ENCODE peak calls at places on chromosomes 3 and 15, in four cellular contexts. R is Panc1, Y is HepG2, C is HCT116. W is an unnamed sample.

GRCh38 chr15:94855409-94856266 is 624.3 kb downstream of the MCTP2 start:
- DNase-seq in R (no peak), Y (no peak), C (no peak), W (peak)

GRCh38 chr3:146524961-146525360 is 19.4 kb downstream of the PLSCR1 start:
- DNase-seq in R (no peak), Y (no peak), C (no peak), W (no peak)

GRCh38 chr15:60830479-60830878 is 351.5 kb upstream of the ICE2 start:
- DNase-seq in R (no peak), Y (no peak), C (no peak), W (no peak)

GRCh38 chr3:100893590-100893989 is 99.6 kb downstream of the ABI3BP start:
- DNase-seq in R (no peak), Y (peak), C (no peak), W (peak)

GRCh38 chr15:101615986-101616848 is 36.0 kb downstream of the TM2D3 start:
- DNase-seq in R (no peak), Y (peak), C (peak), W (peak)

GRCh38 chr3:61699622-61700021 is 138.3 kb downstream of the PTPRG start:
- DNase-seq in R (no peak), Y (no peak), C (no peak), W (no peak)

GRCh38 chr15:69468241-69469121 is 15.9 kb downstream of the RPLP1 start:
- DNase-seq in R (no peak), Y (no peak), C (no peak), W (peak)

GRCh38 chr3:44036850-44037249 is 204.8 kb upstream of the TOPAZ1 start:
- DNase-seq in R (no peak), Y (no peak), C (no peak), W (no peak)

GRCh38 chr15:98518823-98519561 is 129.3 kb upstream of the IGF1R start:
- DNase-seq in R (peak), Y (peak), C (peak), W (peak)

GRCh38 chr15:55151621-55152020 is 45.1 kb downstream of the RSL24D1 start:
- DNase-seq in R (no peak), Y (no peak), C (no peak), W (no peak)

GRCh38 chr3:184540777-184541681 is 20.6 kb upstream of the EPHB3 start:
- DNase-seq in R (no peak), Y (peak), C (peak), W (peak)

GRCh38 chr3:49841806-49842205 is 14.6 kb downstream of the TRAIP start:
- DNase-seq in R (no peak), Y (no peak), C (no peak), W (no peak)
- TF ChIP-seq TCF7L2 in R (no peak), Y (no peak), C (no peak), W (no peak)

GRCh38 chr3:122410639-122411038 is 5.2 kb downstream of the WDR5B start:
- DNase-seq in R (no peak), Y (no peak), C (no peak), W (no peak)

GRCh38 chr3:122407946-122408345 is 7.9 kb downstream of the WDR5B start:
- DNase-seq in R (no peak), Y (no peak), C (no peak), W (no peak)

GRCh38 chr3:122406198-122406597 is 9.7 kb downstream of the WDR5B start:
- DNase-seq in R (no peak), Y (no peak), C (no peak), W (no peak)

GRCh38 chr3:122410111-122410510 is 5.8 kb downstream of the WDR5B start:
- DNase-seq in R (no peak), Y (no peak), C (no peak), W (no peak)

GRCh38 chr3:122409392-122409791 is 6.5 kb downstream of the WDR5B start:
- DNase-seq in R (no peak), Y (no peak), C (no peak), W (no peak)
- TF ChIP-seq TCF7L2 in R (no peak), Y (no peak), C (no peak), W (no peak)

GRCh38 chr3:129009266-129009665 is 8.2 kb downstream of the EFCC1 start:
- DNase-seq in R (no peak), Y (no peak), C (no peak), W (no peak)
- TF ChIP-seq TCF7L2 in R (no peak), Y (no peak), C (no peak), W (no peak)

GRCh38 chr3:35722902-35723301 is 83.6 kb downstream of the ARPP21 start:
- DNase-seq in R (no peak), Y (no peak), C (no peak), W (no peak)

GRCh38 chr3:35721628-35722027 is 82.3 kb downstream of the ARPP21 start:
- DNase-seq in R (no peak), Y (no peak), C (no peak), W (no peak)

GRCh38 chr3:35723480-35724097 is 84.3 kb downstream of the ARPP21 start:
- DNase-seq in R (no peak), Y (no peak), C (no peak), W (no peak)

GRCh38 chr3:35724106-35724505 is 84.8 kb downstream of the ARPP21 start:
- DNase-seq in R (no peak), Y (no peak), C (no peak), W (no peak)

DNA sequence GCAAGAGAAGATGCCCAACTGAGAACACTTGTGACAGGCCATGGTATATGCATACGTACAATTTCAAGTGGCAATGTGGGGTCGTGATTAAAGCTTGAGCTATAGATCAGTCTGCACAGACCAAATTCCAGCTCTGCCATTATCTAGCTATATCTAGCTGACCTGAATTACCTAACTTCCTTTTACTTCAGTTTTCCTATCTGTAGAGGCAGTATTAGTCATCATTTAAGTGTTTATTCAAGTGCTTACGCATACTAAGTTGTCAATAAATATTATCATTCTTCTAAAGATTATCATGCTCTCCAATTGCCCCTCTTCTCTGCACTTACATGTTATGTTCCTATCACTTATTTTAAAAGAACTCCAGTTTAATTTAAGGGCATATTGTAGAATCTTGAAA is 87.9 kb downstream of the ARPP21 start:
- DNase-seq in R (no peak), Y (no peak), C (no peak), W (no peak)
- TF ChIP-seq TCF7L2 in R (no peak), Y (no peak), C (no peak), W (no peak)

GRCh38 chr3:186221733-186222378 is 113.0 kb upstream of the ETV5 start:
- DNase-seq in R (no peak), Y (no peak), C (no peak), W (no peak)

GRCh38 chr3:186219211-186219638 is 110.3 kb upstream of the ETV5 start:
- DNase-seq in R (no peak), Y (no peak), C (no peak), W (no peak)

GRCh38 chr3:186220365-186220764 is 111.5 kb upstream of the ETV5 start:
- DNase-seq in R (no peak), Y (no peak), C (peak), W (no peak)

GRCh38 chr3:186218423-186218822 is 109.5 kb upstream of the ETV5 start:
- DNase-seq in R (no peak), Y (no peak), C (no peak), W (no peak)

DNA sequence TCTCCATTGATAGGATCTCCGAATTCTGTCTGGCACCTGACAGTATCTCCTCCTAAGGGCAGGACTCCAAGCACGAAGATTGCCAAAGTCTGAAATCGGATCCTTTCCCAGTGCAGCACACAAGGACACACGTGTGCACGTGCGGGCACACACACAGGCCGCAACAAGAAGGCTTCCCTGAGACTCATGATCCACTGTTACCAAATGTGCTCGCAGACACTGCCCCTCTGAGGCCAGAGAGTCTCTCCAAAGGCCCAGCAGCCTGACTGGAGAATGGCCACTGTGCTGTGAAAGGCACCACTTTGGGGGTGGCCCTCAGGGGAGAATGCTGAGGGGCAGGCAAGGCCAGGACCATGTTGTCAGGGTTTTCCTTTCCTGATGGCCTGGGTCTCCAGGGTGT is 112.0 kb upstream of the ETV5 start:
- DNase-seq in R (no peak), Y (no peak), C (no peak), W (no peak)
- TF ChIP-seq TCF7L2 in R (no peak), Y (no peak), C (no peak), W (no peak)

GRCh38 chr15:51736069-51736468 is 1.4 kb downstream of the LYSMD2 start:
- DNase-seq in R (no peak), Y (no peak), C (no peak), W (no peak)
- TF ChIP-seq TCF7L2 in R (no peak), Y (no peak), C (no peak), W (no peak)

DNA sequence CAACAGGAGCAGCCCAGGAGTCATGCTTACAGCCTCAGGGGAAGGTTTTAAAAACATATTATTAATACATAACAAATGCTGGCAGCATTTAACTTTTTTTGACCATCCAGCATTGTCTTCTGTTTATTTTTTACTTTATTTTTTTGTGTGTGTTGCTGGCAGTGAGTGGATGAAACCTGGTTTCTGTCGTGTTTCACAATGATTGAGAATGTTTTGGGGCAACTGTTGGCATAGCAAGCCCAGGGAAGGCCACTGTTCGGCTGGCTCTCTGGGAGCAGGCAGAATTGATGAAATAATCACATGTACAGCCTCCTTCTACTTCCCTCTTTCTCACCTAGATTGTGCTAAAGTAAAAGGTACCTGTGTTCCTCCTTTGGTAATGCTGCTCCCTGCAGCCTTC is 190.2 kb downstream of the NR1D2 start:
- DNase-seq in R (no peak), Y (no peak), C (no peak), W (no peak)
- TF ChIP-seq TCF7L2 in R (no peak), Y (no peak), C (no peak), W (no peak)

GRCh38 chr3:174953068-174953467 is 93.9 kb downstream of the NAALADL2 start:
- DNase-seq in R (no peak), Y (no peak), C (no peak), W (no peak)

GRCh38 chr3:174957581-174958001 is 98.5 kb downstream of the NAALADL2 start:
- DNase-seq in R (no peak), Y (no peak), C (no peak), W (no peak)

GRCh38 chr3:174957081-174957480 is 97.9 kb downstream of the NAALADL2 start:
- DNase-seq in R (no peak), Y (no peak), C (no peak), W (no peak)

GRCh38 chr3:174958671-174959328 is 99.7 kb downstream of the NAALADL2 start:
- DNase-seq in R (no peak), Y (no peak), C (no peak), W (no peak)

DNA sequence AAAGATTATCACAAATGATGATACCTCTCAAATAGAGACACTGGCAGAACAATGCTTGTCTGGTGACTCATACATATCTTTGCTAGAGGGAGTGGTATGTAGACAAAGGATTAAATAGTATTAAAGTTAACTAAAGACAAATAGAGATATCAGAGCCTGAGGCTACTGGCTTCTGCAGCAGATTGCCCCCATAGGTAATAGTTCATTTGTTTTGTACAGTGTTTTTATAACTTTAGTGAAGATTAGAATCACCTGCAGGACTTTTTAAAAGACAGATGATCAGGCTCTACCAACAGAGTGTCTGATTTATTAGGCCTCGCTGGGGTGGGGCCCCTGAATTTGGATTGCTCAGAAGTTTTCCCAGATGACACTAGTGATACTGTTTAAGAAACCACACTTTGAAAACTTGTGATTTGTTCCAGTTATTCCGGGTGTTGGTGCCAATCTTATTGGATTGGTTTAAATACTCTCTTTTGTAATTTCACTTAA is 96.4 kb downstream of the NAALADL2 start:
- DNase-seq in R (no peak), Y (peak), C (peak), W (no peak)
- TF ChIP-seq TCF7L2 in R (no peak), Y (no peak), C (no peak), W (no peak)